ENCODE peak calls at places on chromosomes 16 and 17, in seven cellular contexts. One of them, this sample, is unnamed.
A peak's percentile ranks its signal among the peaks of the same experiment; 100 is the strongest.

GRCh38 chr16:2250652-2251280 is 621 bp downstream of the ECI1 start:
- DNase-seq in G401: peak; percentile 15
- DNase-seq in mucosa of gallbladder: no peak
- DNase-seq in CMK: no peak
- DNase-seq in GM06990: no peak
- DNase-seq in iris pigment epithelial cell: peak; percentile 43
- DNase-seq in stimulated activated CD4-positive, alpha-beta T cell treated with anti-CD3 and anti-CD28 coated beads, Interleukin-1b, Interleukin-23, amount 100 ng/mL, for 24 hours: peak; percentile 32
- DNase-seq in this sample: no peak

GRCh38 chr16:4693956-4694663 is 748 bp downstream of the NUDT16L1 start:
- DNase-seq in G401: no peak
- DNase-seq in mucosa of gallbladder: peak; percentile 29
- DNase-seq in CMK: no peak
- DNase-seq in GM06990: peak; percentile 66
- DNase-seq in iris pigment epithelial cell: peak; percentile 51
- DNase-seq in stimulated activated CD4-positive, alpha-beta T cell treated with anti-CD3 and anti-CD28 coated beads, Interleukin-1b, Interleukin-23, amount 100 ng/mL, for 24 hours: peak; percentile 37
- DNase-seq in this sample: peak; percentile 81

GRCh38 chr17:49978501-49978900 is 9.5 kb downstream of the DLX4 start:
- DNase-seq in G401: no peak
- DNase-seq in mucosa of gallbladder: no peak
- DNase-seq in CMK: no peak
- DNase-seq in GM06990: no peak
- DNase-seq in iris pigment epithelial cell: no peak
- DNase-seq in stimulated activated CD4-positive, alpha-beta T cell treated with anti-CD3 and anti-CD28 coated beads, Interleukin-1b, Interleukin-23, amount 100 ng/mL, for 24 hours: no peak
- DNase-seq in this sample: no peak

GRCh38 chr16:57578521-57579360 is 36.3 kb downstream of the ADGRG5 start:
- DNase-seq in G401: no peak
- DNase-seq in mucosa of gallbladder: no peak
- DNase-seq in CMK: no peak
- DNase-seq in GM06990: no peak
- DNase-seq in iris pigment epithelial cell: no peak
- DNase-seq in stimulated activated CD4-positive, alpha-beta T cell treated with anti-CD3 and anti-CD28 coated beads, Interleukin-1b, Interleukin-23, amount 100 ng/mL, for 24 hours: no peak
- DNase-seq in this sample: no peak

GRCh38 chr16:89863741-89864391 is 9.5 kb upstream of the TCF25 start:
- DNase-seq in G401: peak; percentile 72
- DNase-seq in mucosa of gallbladder: no peak
- DNase-seq in CMK: no peak
- DNase-seq in GM06990: peak; percentile 60
- DNase-seq in iris pigment epithelial cell: peak; percentile 70
- DNase-seq in stimulated activated CD4-positive, alpha-beta T cell treated with anti-CD3 and anti-CD28 coated beads, Interleukin-1b, Interleukin-23, amount 100 ng/mL, for 24 hours: no peak
- DNase-seq in this sample: peak; percentile 74

GRCh38 chr17:49551221-49552069 is 24.2 kb upstream of the NXPH3 start:
- DNase-seq in G401: no peak
- DNase-seq in mucosa of gallbladder: no peak
- DNase-seq in CMK: no peak
- DNase-seq in GM06990: no peak
- DNase-seq in iris pigment epithelial cell: no peak
- DNase-seq in stimulated activated CD4-positive, alpha-beta T cell treated with anti-CD3 and anti-CD28 coated beads, Interleukin-1b, Interleukin-23, amount 100 ng/mL, for 24 hours: no peak
- DNase-seq in this sample: peak; percentile 14

GRCh38 chr16:66402591-66403230 is 24.4 kb upstream of the BEAN1 start:
- DNase-seq in G401: no peak
- DNase-seq in mucosa of gallbladder: no peak
- DNase-seq in CMK: no peak
- DNase-seq in GM06990: no peak
- DNase-seq in iris pigment epithelial cell: no peak
- DNase-seq in stimulated activated CD4-positive, alpha-beta T cell treated with anti-CD3 and anti-CD28 coated beads, Interleukin-1b, Interleukin-23, amount 100 ng/mL, for 24 hours: no peak
- DNase-seq in this sample: no peak

GRCh38 chr16:10749680-10750035 is 6.0 kb downstream of the NUBP1 start:
- DNase-seq in G401: peak; percentile 70
- DNase-seq in mucosa of gallbladder: no peak
- DNase-seq in CMK: no peak
- DNase-seq in GM06990: no peak
- DNase-seq in iris pigment epithelial cell: peak; percentile 28
- DNase-seq in stimulated activated CD4-positive, alpha-beta T cell treated with anti-CD3 and anti-CD28 coated beads, Interleukin-1b, Interleukin-23, amount 100 ng/mL, for 24 hours: no peak
- DNase-seq in this sample: no peak

GRCh38 chr17:35460354-35460851 is 11.8 kb upstream of the SLFN13 start:
- DNase-seq in G401: no peak
- DNase-seq in mucosa of gallbladder: peak; percentile 71
- DNase-seq in CMK: no peak
- DNase-seq in GM06990: peak; percentile 87
- DNase-seq in iris pigment epithelial cell: no peak
- DNase-seq in stimulated activated CD4-positive, alpha-beta T cell treated with anti-CD3 and anti-CD28 coated beads, Interleukin-1b, Interleukin-23, amount 100 ng/mL, for 24 hours: peak; percentile 19
- DNase-seq in this sample: peak; percentile 89